ENCODE peak calls at places on chromosomes 12 and 14, in six cellular contexts. T is uterus; I is Panc1; F is CD8-positive, alpha-beta T cell; B is upper lobe of right lung; Z is stomach. A is an unnamed sample.
A peak's percentile ranks its signal among the peaks of the same experiment; 100 is the strongest.

GRCh38 chr14:61940669-61941420 is 178.6 kb downstream of the SNAPC1 start:
- DNase-seq in I (no peak), T (no peak), B (no peak), F (no peak), Z (no peak), A (no peak)

GRCh38 chr12:96397756-96398421 is 2.4 kb downstream of the CDK17 start:
- DNase-seq in T (no peak), Z (no peak), I (no peak), B (no peak), F (no peak), A (no peak)

GRCh38 chr14:88255196-88255595 is 67.9 kb downstream of the KCNK10 start:
- DNase-seq in Z (no peak), B (no peak), F (no peak), I (no peak), T (no peak), A (no peak)

GRCh38 chr12:110908377-110909136 is 11.8 kb downstream of the MYL2 start:
- DNase-seq in T (no peak), F (no peak), B (no peak), Z (no peak), I (no peak), A (no peak)

GRCh38 chr14:79791055-79791732 is 420.1 kb downstream of the DIO2 start:
- DNase-seq in I (no peak), F (no peak), T (no peak), Z (no peak), B (no peak), A (no peak)

GRCh38 chr12:103715494-103715893 is 125.5 kb downstream of the NT5DC3 start:
- DNase-seq in I (no peak), T (no peak), Z (no peak), B (no peak), F (no peak), A (no peak)

GRCh38 chr12:30756074-30756473 is 1.3 kb upstream of the CAPRIN2 start:
- DNase-seq in F (no peak), I (no peak), T (no peak), B (no peak), Z (no peak), A (no peak)

GRCh38 chr12:93002278-93003054 is 73.4 kb upstream of the EEA1 start:
- DNase-seq in Z (no peak), I (no peak), T (no peak), B (no peak), F (no peak), A (no peak)

GRCh38 chr14:35215110-35215872 is 76.9 kb upstream of the PSMA6 start:
- DNase-seq in Z (no peak), I (no peak), F (no peak), B (no peak), T (no peak), A (no peak)

GRCh38 chr14:76810953-76811400 is 1.7 kb downstream of the ANGEL1 start:
- DNase-seq in Z (no peak), I (no peak), F (peak; percentile 19), B (no peak), T (no peak), A (no peak)

GRCh38 chr12:99249543-99249942 is 398.0 kb upstream of the GARIN6 start:
- DNase-seq in F (no peak), B (no peak), Z (no peak), I (no peak), T (no peak), A (no peak)

GRCh38 chr12:99257672-99258071 is 389.9 kb upstream of the GARIN6 start:
- DNase-seq in B (no peak), I (no peak), T (no peak), F (no peak), Z (no peak), A (no peak)

GRCh38 chr12:99250091-99250490 is 397.5 kb upstream of the GARIN6 start:
- DNase-seq in I (no peak), B (no peak), T (no peak), Z (no peak), F (no peak), A (no peak)

DNA sequence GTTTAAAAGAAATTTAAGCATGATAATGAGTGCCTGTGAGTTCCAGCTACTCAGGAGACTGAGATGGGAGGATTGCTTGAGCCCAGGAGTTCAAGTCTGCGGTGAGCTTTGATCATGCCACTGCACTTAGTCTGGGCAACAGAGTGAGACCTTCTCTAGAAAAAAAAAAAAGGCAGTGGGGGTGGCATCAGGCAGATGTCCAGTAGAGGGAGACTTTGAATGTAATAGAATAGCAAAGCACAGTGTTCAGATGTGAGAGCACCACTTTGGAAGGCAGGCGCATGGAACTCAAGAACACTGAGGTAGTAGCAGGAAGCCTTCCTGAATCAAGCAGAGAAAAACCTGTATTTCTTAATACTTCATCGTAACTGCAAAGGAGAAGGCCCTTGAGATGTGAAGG is 394.5 kb upstream of the GARIN6 start:
- DNase-seq in B (no peak), F (no peak), Z (no peak), I (no peak), T (no peak), A (no peak)
- TF ChIP-seq CTCF in B (no peak), F (no peak), Z (no peak), I (peak; percentile 27), T (no peak), A (no peak)

DNA sequence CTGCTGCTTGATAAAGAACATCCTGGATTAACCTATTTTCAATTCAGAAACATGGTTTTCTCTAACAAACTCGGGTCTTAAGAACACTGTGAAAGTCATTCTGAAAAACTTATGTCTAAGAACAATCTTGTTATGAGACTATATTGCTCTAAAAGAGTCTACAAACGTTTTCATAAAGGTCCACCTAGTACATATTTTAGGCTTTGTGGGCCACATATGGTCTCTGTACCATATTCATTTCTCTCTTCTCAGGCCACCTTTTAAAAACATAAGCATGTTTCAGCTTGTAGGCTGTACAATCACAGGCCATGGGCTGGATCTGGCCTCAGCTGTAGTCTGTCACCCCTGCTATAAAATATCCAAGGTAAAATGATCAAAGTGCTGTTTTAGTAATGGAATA is 39.9 kb downstream of the PPP4R3A start:
- DNase-seq in F (no peak), I (no peak), Z (no peak), B (no peak), T (no peak), A (no peak)
- H3K36me3 ChIP-seq in F (peaks cover 53% of the 10 kb centered on the region), I (peaks cover 50% of the 10 kb centered on the region), Z (peaks cover 94% of the 10 kb centered on the region), B (peaks cover 90% of the 10 kb centered on the region), T (no peaks in the 10 kb centered on the region), A (peaks cover 2% of the 10 kb centered on the region)

DNA sequence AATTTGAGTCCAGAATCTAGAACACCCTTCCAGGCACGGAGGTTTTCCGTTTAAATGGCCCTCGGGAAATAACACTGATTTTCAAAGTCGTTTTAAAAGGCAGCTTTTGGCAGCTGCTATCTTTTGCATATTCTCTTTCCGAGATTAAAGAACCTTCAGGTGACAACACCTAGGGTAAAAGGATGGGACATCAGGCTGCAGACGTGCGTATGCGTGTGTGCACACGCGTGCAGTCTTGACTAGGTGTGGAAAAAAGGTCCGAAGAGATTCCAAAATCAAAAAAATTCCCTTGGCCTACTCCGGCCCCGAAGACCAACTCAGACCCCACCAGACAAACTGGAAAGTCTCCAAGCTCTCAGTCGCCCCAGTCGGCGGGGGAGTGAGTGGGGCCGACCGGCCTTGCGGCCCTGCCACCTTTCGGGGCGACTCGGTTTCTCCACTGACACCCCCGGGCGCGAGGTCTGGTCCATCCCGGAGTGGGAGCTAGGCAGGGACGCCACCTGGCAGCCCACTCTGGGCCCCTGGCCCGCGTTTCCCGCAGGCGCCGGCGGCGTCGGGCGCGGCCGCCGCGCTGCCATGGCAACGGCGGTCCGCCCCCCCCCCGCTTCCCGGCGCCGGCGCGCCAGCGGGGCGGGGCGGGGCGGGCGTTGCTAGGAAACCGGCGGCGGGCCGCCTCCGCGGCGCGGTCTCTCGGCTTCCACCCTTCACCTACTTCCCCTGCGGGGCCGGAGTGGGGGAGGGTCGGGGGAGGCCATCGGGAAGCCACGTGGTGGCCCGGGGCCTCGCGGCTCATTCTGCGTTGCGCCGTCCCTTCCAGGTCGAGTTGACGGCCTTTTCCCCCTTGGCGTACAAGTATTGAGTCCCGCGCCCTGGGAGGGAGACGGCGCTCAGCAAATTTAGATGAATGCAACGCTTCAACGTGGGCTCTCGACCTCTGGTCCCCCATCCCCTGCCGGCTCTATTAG is 253.2 kb downstream of the EFCAB11 start:
- DNase-seq in I (peak; percentile 4), Z (peak; percentile 90), F (peak; percentile 82), T (peak; percentile 80), B (peak; percentile 94), A (peak; percentile 98)
- H3K27ac ChIP-seq in I (peak overlapping the region; percentile 74), Z (peak overlapping the region; percentile 31), F (peak overlapping the region; percentile 62), T (peak overlapping the region; percentile 60), B (peak overlapping the region; percentile 63), A (peak overlapping the region; percentile 76)

GRCh38 chr12:50314629-50315312 is 31.5 kb upstream of the LIMA1 start:
- DNase-seq in I (peak; percentile 46), B (no peak), F (no peak), Z (no peak), T (no peak), A (no peak)
- TF ChIP-seq CTCF in I (peak; percentile 81), B (peak; percentile 53), F (peak; percentile 48), Z (peak; percentile 58), T (peak; percentile 64), A (no peak)